ENCODE peak calls at places on chromosomes 13 and 19, in five cellular contexts. D is neuronal stem cell, Y is IMR-90, Q is H9, T is H1. M is an unnamed sample.

GRCh38 chr13:99158846-99159245 is 41.8 kb upstream of the UBAC2 start:
- DNase-seq in Q (no peak), T (no peak), D (no peak), Y (no peak), M (no peak)

GRCh38 chr13:53206455-53206854 is 177.8 kb downstream of the OLFM4 start:
- DNase-seq in D (no peak), Q (no peak), Y (no peak), T (no peak), M (no peak)

GRCh38 chr13:30616927-30617314 is 799 bp upstream of the USPL1 start:
- DNase-seq in Y (peak; percentile 89), T (peak; percentile 17), Q (no peak), D (no peak), M (peak; percentile 97)

GRCh38 chr19:19170053-19170945 is at the start of gene MEF2B:
- DNase-seq in Y (peak; percentile 30), T (peak; percentile 59), Q (peak; percentile 94), D (peak; percentile 74), M (peak; percentile 71)

GRCh38 chr19:31733591-31733990 is 384.4 kb upstream of the TSHZ3 start:
- DNase-seq in D (no peak), T (no peak), Q (no peak), Y (no peak), M (no peak)

GRCh38 chr13:26471807-26472206 is 85.7 kb upstream of the WASF3 start:
- DNase-seq in Y (no peak), D (no peak), Q (no peak), T (no peak), M (no peak)

GRCh38 chr19:20367811-20368294 is 197.7 kb downstream of the ZNF737 start:
- DNase-seq in Y (no peak), T (no peak), Q (peak; percentile 75), D (peak; percentile 56), M (no peak)

GRCh38 chr13:44300895-44301638 is 72.6 kb upstream of the SERP2 start:
- DNase-seq in T (no peak), Y (peak; percentile 87), D (no peak), Q (no peak), M (peak; percentile 76)

GRCh38 chr19:41697198-41697855 is 9.3 kb upstream of the CEACAM7 start:
- DNase-seq in Y (no peak), T (no peak), Q (peak; percentile 11), D (no peak), M (no peak)

GRCh38 chr13:108368240-108368898 is 98.9 kb downstream of the TNFSF13B start:
- DNase-seq in D (no peak), Y (no peak), T (no peak), Q (no peak), M (no peak)

GRCh38 chr19:33388231-33388816 is 14.8 kb downstream of the CEBPG start:
- DNase-seq in Y (no peak), D (no peak), Q (no peak), T (no peak), M (no peak)

GRCh38 chr13:29103036-29103800 is 283.1 kb downstream of the MTUS2 start:
- DNase-seq in D (no peak), Q (no peak), T (no peak), Y (no peak), M (no peak)

GRCh38 chr13:80524447-80525215 is 183.7 kb upstream of the SPRY2 start:
- DNase-seq in T (no peak), D (no peak), Y (no peak), Q (no peak), M (no peak)

GRCh38 chr19:54453921-54454780 is 5.2 kb downstream of the LENG8 start:
- DNase-seq in Q (no peak), Y (no peak), D (no peak), T (no peak), M (no peak)

DNA sequence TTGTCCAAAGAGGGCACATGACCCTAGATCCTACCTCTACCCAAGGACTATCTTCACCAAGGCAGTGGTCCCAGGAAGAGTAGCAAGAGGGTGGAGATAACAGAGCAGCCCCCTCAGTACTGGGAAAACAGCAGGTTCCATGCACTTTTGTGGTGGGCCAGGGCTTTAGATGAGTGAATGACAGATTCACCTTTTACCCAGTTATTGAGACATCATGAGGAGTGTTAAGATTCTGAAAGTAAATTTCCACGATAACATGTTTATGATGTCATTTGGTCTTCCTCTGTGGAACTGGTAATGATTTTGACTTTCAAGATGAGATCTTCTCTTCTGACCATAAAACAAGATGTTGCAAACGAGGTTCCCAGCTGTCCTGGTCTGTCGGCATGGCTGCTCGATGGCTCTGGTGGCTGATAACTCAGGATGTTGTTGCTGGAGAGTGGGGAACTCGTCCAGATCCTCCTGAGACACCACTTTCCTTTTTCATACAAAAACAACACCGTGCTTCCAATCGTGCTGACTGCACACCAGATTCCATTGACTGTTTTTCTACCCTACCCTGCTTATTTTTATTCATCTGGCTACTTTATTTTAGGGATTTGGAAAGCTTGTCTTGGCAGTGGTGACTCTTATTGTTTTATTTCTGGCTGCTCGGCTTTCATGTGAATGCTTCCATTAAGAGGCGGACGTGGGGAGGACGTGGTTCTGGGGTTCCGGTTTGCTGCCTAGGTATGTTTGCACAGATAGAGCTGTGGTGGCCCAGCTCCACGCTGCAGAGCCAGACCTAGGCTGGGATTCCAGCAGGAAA is 88.5 kb downstream of the LRCH1 start:
- DNase-seq in T (no peak), Y (no peak), Q (no peak), D (no peak), M (peak; percentile 45)
- H3K18ac ChIP-seq in T (no peak overlapping the region), Y (no peak overlapping the region), Q (no peak overlapping the region), D (no peak overlapping the region), M (no peak overlapping the region)

GRCh38 chr19:38792250-38793111 is 3.5 kb downstream of the LGALS7B start:
- DNase-seq in Y (no peak), Q (peak; percentile 77), D (no peak), T (no peak), M (no peak)
- H4K91ac ChIP-seq in Y (peak overlapping the region; percentile 86), Q (no peak overlapping the region), D (no peak overlapping the region), T (no peak overlapping the region), M (no peak overlapping the region)

GRCh38 chr13:49791214-49791752 is 1.2 kb downstream of the KPNA3 start:
- DNase-seq in D (no peak), T (no peak), Y (peak; percentile 35), Q (no peak), M (peak; percentile 35)
- H3K18ac ChIP-seq in D (no peak overlapping the region), T (peak overlapping the region; percentile 90), Y (peak overlapping the region; percentile 12), Q (no peak overlapping the region), M (peak overlapping the region; percentile 97)

GRCh38 chr19:7965921-7966665 is 22.6 kb upstream of the TIMM44 start:
- DNase-seq in Y (no peak), T (no peak), D (no peak), Q (no peak), M (no peak)
- H4K91ac ChIP-seq in Y (no peak overlapping the region), T (no peak overlapping the region), D (no peak overlapping the region), Q (no peak overlapping the region), M (no peak overlapping the region)

M was measured in mesenchymal stem cell.